ENCODE peak calls at places on chromosomes 5 and 9, in four cellular contexts. C, Y, N and B are unnamed samples.

GRCh38 chr5:54756301-54756700 is 229.1 kb downstream of the ESM1 start:
- DNase-seq in C (no peak), Y (no peak), N (no peak), B (no peak)

GRCh38 chr5:175517824-175518450 is 39.6 kb downstream of the SFXN1 start:
- DNase-seq in C (peak), Y (peak), N (peak), B (peak)

GRCh38 chr9:18976368-18977238 is 56.4 kb downstream of the SAXO1 start:
- DNase-seq in C (no peak), Y (peak), N (no peak), B (peak)

GRCh38 chr5:180787711-180788431 is 14.7 kb downstream of the MGAT1 start:
- DNase-seq in C (peak), Y (peak), N (no peak), B (no peak)

GRCh38 chr5:173204185-173204979 is 30.6 kb downstream of the NKX2-5 start:
- DNase-seq in C (no peak), Y (peak), N (no peak), B (peak)

GRCh38 chr9:132249123-132249522 is 87.3 kb downstream of the NTNG2 start:
- DNase-seq in C (no peak), Y (no peak), N (no peak), B (no peak)

GRCh38 chr9:112218908-112219307 is 43.8 kb upstream of the SUSD1 start:
- DNase-seq in C (no peak), Y (no peak), N (no peak), B (no peak)

GRCh38 chr9:119451426-119451825 is 82.2 kb upstream of the BRINP1 start:
- DNase-seq in C (no peak), Y (no peak), N (no peak), B (no peak)

GRCh38 chr5:173240091-173241050 is 5.4 kb upstream of the NKX2-5 start:
- DNase-seq in C (no peak), Y (no peak), N (no peak), B (no peak)

GRCh38 chr5:44660251-44660650 is 148.5 kb upstream of the MRPS30 start:
- DNase-seq in C (no peak), Y (no peak), N (no peak), B (no peak)

GRCh38 chr9:120579139-120579749 is 723 bp downstream of the CDK5RAP2 start:
- DNase-seq in C (no peak), Y (no peak), N (no peak), B (peak)

GRCh38 chr5:174736351-174736721 is 12.0 kb downstream of the MSX2 start:
- DNase-seq in C (peak), Y (peak), N (no peak), B (no peak)